ENCODE peak calls at places on chromosome 7, in seven cellular contexts. X is EL, O is brain microvascular endothelial cell, C is mucosa of gallbladder, F is mucosa of descending colon, G is MCF 10A, K is renal cortical epithelial cell. V is an unnamed sample.

GRCh38 chr7:34385385-34385784 is 272.6 kb upstream of the NPSR1 start:
- DNase-seq in X (peak), O (no peak), C (no peak), F (no peak), G (no peak), K (peak), V (no peak)

GRCh38 chr7:135335628-135336139 is 102.0 kb downstream of the STRA8 start:
- DNase-seq in X (peak), O (peak), C (peak), F (peak), G (peak), K (peak), V (peak)

GRCh38 chr7:23471090-23471859 is 984 bp upstream of the IGF2BP3 start:
- DNase-seq in X (peak), O (peak), C (no peak), F (peak), G (peak), K (no peak), V (no peak)

GRCh38 chr7:143230602-143231457 is 9.0 kb downstream of the TAS2R40 start:
- DNase-seq in X (no peak), O (no peak), C (no peak), F (no peak), G (no peak), K (no peak), V (no peak)

GRCh38 chr7:2643386-2644229 is 11.8 kb downstream of the TTYH3 start:
- DNase-seq in X (no peak), O (no peak), C (no peak), F (no peak), G (no peak), K (no peak), V (no peak)

GRCh38 chr7:2287742-2288141 is 26.5 kb downstream of the SNX8 start:
- DNase-seq in X (no peak), O (no peak), C (no peak), F (no peak), G (no peak), K (no peak), V (no peak)

GRCh38 chr7:135599471-135599870 is 41.8 kb downstream of the NUP205 start:
- DNase-seq in X (peak), O (no peak), C (no peak), F (no peak), G (no peak), K (peak), V (no peak)

GRCh38 chr7:156104501-156105336 is 292.5 kb upstream of the SHH start:
- DNase-seq in X (no peak), O (no peak), C (no peak), F (no peak), G (no peak), K (no peak), V (no peak)

GRCh38 chr7:151016942-151017341 is 7.4 kb downstream of the ATG9B start:
- DNase-seq in X (no peak), O (no peak), C (no peak), F (no peak), G (no peak), K (no peak), V (no peak)

GRCh38 chr7:22346383-22347107 is 10.4 kb downstream of the RAPGEF5 start:
- DNase-seq in X (no peak), O (no peak), C (peak), F (peak), G (no peak), K (peak), V (no peak)

GRCh38 chr7:6442114-6442513 is 5.6 kb downstream of the DAGLB start:
- DNase-seq in X (no peak), O (peak), C (no peak), F (no peak), G (peak), K (no peak), V (no peak)

V was measured in cerebellum.